ENCODE peak calls at places on chromosomes 5 and 9, in four cellular contexts. O is GM12878, X is HepG2, H is K562. V is an unnamed sample.

GRCh38 chr5:124631874-124632550 is 114.4 kb downstream of the ZNF608 start:
- DNase-seq in O (no peak), X (no peak), H (no peak), V (no peak)

GRCh38 chr5:1378866-1379659 is 34.2 kb upstream of the CLPTM1L start:
- DNase-seq in O (no peak), X (no peak), H (no peak), V (no peak)

GRCh38 chr5:139296862-139297326 is 3.4 kb downstream of the MATR3 start:
- DNase-seq in O (no peak), X (no peak), H (no peak), V (no peak)

GRCh38 chr9:72048850-72049249 is 11.6 kb downstream of the C9orf57 start:
- DNase-seq in O (no peak), X (no peak), H (no peak), V (no peak)

GRCh38 chr5:133844836-133845235 is 123.6 kb downstream of the C5orf15 start:
- DNase-seq in O (no peak), X (no peak), H (no peak), V (no peak)

GRCh38 chr5:101024299-101024698 is 121.2 kb upstream of the ST8SIA4 start:
- DNase-seq in O (peak; percentile 34), X (no peak), H (no peak), V (no peak)

GRCh38 chr5:137344723-137345322 is 154.3 kb downstream of the SPOCK1 start:
- DNase-seq in O (no peak), X (peak; percentile 26), H (peak; percentile 49), V (peak; percentile 39)

GRCh38 chr5:177995691-177996595 is at the start of gene PROP1:
- DNase-seq in O (no peak), X (no peak), H (no peak), V (no peak)

GRCh38 chr5:146825033-146825432 is 53.5 kb downstream of the PPP2R2B start:
- DNase-seq in O (no peak), X (peak; percentile 6), H (no peak), V (peak; percentile 14)

GRCh38 chr9:133714606-133715294 is 23.4 kb downstream of the SARDH start:
- DNase-seq in O (no peak), X (peak; percentile 96), H (no peak), V (no peak)

GRCh38 chr5:39219433-39219832 is at the start of gene FYB1:
- DNase-seq in O (no peak), X (no peak), H (no peak), V (no peak)

GRCh38 chr5:146699729-146700430 is 178.7 kb downstream of the PPP2R2B start:
- DNase-seq in O (no peak), X (no peak), H (no peak), V (no peak)

GRCh38 chr9:93081931-93082330 is 14.1 kb upstream of the CARD19 start:
- DNase-seq in O (no peak), X (no peak), H (no peak), V (no peak)

GRCh38 chr9:93082841-93083411 is 13.1 kb upstream of the CARD19 start:
- DNase-seq in O (no peak), X (no peak), H (no peak), V (no peak)

GRCh38 chr9:93084471-93084881 is 11.5 kb upstream of the CARD19 start:
- DNase-seq in O (no peak), X (no peak), H (no peak), V (no peak)

GRCh38 chr9:93085676-93086075 is 10.3 kb upstream of the CARD19 start:
- DNase-seq in O (no peak), X (no peak), H (no peak), V (no peak)

GRCh38 chr9:93083592-93084470 is 12.2 kb upstream of the CARD19 start:
- DNase-seq in O (no peak), X (no peak), H (no peak), V (no peak)
- TF ChIP-seq FOXM1 in O (no peak), X (no peak), H (no peak), V (no peak)

GRCh38 chr5:80871541-80871961 is 88.6 kb upstream of the RASGRF2 start:
- DNase-seq in O (no peak), X (peak; percentile 8), H (no peak), V (no peak)
- TF ChIP-seq SP1 in O (no peak), X (no peak), H (no peak), V (no peak)

GRCh38 chr5:167585184-167585583 is 706.3 kb upstream of the WWC1 start:
- DNase-seq in O (no peak), X (peak; percentile 16), H (no peak), V (no peak)

GRCh38 chr5:167582916-167583315 is 708.5 kb upstream of the WWC1 start:
- DNase-seq in O (no peak), X (no peak), H (no peak), V (no peak)

GRCh38 chr5:167580608-167581007 is 710.8 kb upstream of the WWC1 start:
- DNase-seq in O (no peak), X (no peak), H (no peak), V (no peak)

GRCh38 chr5:167579701-167580045 is 711.8 kb upstream of the WWC1 start:
- DNase-seq in O (no peak), X (no peak), H (no peak), V (no peak)

GRCh38 chr5:167582263-167582662 is 709.2 kb upstream of the WWC1 start:
- DNase-seq in O (no peak), X (no peak), H (no peak), V (no peak)
- TF ChIP-seq FOXM1 in O (no peak), X (no peak), H (no peak), V (no peak)

DNA sequence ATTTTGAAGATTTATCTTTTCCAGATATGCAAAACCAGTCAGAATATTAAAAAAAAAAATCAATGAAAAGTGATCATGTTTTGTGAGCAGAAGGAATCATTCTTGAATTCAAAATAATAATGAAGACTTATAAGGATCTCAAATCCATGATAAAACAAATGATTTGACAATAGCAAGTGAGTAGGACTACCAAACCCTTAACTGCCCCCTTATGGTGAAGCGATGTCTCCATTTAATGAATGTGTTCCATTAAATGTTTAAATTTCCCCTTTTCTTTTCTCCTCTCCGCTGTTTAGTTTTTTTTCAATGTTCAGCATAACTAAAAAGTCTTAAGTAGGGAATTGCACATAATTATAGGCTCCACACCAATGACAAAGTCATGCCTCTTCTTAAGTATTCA is 12.2 kb upstream of the MARCHF3 start:
- DNase-seq in O (no peak), X (no peak), H (no peak), V (no peak)
- TF ChIP-seq SP1 in O (no peak), X (no peak), H (no peak), V (no peak)

DNA sequence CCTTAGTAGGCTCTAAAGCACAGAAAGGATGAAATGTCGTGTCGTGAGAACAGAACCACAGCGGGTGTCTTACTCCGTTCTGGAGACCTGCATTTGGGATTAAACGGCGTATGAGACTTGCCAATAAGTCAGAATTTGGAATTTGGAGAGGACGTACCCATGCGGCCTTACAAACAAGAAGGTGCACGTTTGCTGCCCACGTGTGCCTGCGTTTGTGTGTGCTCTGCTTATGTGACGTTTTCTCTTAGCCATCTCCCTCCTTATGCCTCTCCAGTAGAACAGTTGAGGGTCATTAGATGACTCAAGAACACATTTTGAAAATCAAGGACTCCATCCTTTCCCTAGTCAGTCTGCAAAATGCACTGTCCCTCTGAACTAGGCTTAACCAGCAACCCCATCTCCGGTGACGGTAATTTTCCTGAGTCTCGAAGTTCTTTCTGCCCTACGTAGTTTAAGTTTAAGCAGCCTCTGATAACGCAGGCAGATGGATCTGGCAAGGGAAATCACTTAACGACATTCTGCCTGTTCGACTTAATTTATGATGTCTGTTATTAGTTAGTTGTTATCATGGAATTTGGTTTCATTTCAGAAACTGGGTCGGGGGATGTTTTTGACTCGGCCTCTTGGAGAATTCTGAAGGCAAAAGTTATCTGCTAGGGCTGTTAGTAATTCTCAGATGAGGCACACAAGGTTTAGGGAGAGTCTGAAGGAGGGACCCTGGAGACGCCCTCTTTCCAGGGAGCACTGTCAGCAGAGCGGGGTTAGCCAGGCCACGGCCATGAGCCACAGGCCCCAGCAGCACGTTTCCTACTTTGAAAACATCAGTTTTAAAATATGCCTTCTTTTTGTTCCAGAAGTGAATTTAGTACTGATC is 171.3 kb upstream of the OTULINL start:
- DNase-seq in O (no peak), X (no peak), H (no peak), V (no peak)
- TF ChIP-seq FOXM1 in O (no peak), X (no peak), H (no peak), V (no peak)

DNA sequence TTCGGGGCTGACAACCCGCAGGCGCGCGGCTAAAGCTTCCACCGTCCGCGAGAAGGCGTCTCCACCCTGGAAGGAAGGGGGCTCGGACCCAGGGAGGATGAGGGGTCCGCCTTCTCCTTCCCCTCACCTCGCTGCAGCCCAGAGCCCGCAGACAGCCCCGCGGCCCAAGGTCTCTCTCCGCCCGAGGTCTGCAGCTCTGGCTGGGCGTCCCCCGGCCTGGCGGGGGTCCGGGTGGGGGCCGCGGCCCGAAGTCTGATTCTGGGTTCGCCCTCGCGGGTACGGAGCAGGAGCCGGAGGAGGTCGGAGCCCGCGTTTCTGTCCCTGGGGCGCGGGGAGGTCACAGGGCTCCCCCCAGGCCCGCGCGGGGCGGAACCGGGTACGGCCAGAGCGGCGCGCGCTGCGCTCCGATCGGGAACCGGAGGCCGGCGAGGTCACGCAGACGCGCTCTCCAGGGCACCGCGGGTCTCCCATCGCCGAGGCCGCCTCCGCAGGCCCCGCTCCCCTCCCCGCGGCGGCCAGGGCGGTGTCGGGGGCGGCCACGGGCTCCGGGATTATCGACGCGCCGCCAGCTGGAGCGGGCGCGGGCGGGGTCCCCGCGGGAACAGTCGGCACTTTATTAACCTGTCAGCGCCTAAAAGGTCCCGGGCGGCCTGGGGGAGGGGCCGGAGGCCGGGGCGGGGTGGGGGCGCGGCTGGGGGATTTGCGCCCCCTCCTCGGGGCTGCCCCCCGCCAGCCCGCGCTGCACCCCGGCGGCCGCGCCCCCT is 11.6 kb downstream of the LHX3 start:
- DNase-seq in O (no peak), X (no peak), H (peak; percentile 63), V (no peak)
- TF ChIP-seq SP1 in O (no peak), X (no peak), H (no peak), V (no peak)

GRCh38 chr9:37302277-37302676 is 120.2 kb upstream of the GRHPR start:
- DNase-seq in O (peak; percentile 90), X (no peak), H (no peak), V (no peak)
- TF ChIP-seq FOXM1 in O (peak; percentile 92), X (no peak), H (no peak), V (no peak)